ENCODE peak calls at places on chromosomes 2 and 18, in eight cellular contexts. One of them, this sample, is unnamed.

GRCh38 chr18:76252880-76253279 is 242.2 kb downstream of the ZNF516 start:
- DNase-seq in psoas muscle: no peak
- DNase-seq in activated T-cell treated with anti-CD3 and anti-CD28 coated beads, Interleukin-2, amount 50 U/mL, for 72 hours: peak
- DNase-seq in cardiac fibroblast: peak
- DNase-seq in Calu3: no peak
- DNase-seq in fibroblast of pulmonary artery: peak
- DNase-seq in posterior vena cava: no peak
- DNase-seq in coronary artery: no peak
- DNase-seq in this sample: no peak

GRCh38 chr2:201471732-201472395 is 20.3 kb downstream of the STRADB start:
- DNase-seq in psoas muscle: no peak
- DNase-seq in posterior vena cava: no peak
- DNase-seq in fibroblast of pulmonary artery: peak
- DNase-seq in activated T-cell treated with anti-CD3 and anti-CD28 coated beads, Interleukin-2, amount 50 U/mL, for 72 hours: no peak
- DNase-seq in coronary artery: no peak
- DNase-seq in cardiac fibroblast: peak
- DNase-seq in Calu3: no peak
- DNase-seq in this sample: no peak

GRCh38 chr18:8750954-8751415 is 45.6 kb downstream of the MTCL1 start:
- DNase-seq in psoas muscle: no peak
- DNase-seq in posterior vena cava: no peak
- DNase-seq in activated T-cell treated with anti-CD3 and anti-CD28 coated beads, Interleukin-2, amount 50 U/mL, for 72 hours: no peak
- DNase-seq in Calu3: no peak
- DNase-seq in cardiac fibroblast: peak
- DNase-seq in coronary artery: peak
- DNase-seq in fibroblast of pulmonary artery: peak
- DNase-seq in this sample: no peak

GRCh38 chr2:149908731-149909690 is 321.4 kb upstream of the MMADHC start:
- DNase-seq in Calu3: no peak
- DNase-seq in fibroblast of pulmonary artery: peak
- DNase-seq in activated T-cell treated with anti-CD3 and anti-CD28 coated beads, Interleukin-2, amount 50 U/mL, for 72 hours: no peak
- DNase-seq in cardiac fibroblast: peak
- DNase-seq in coronary artery: no peak
- DNase-seq in psoas muscle: no peak
- DNase-seq in posterior vena cava: no peak
- DNase-seq in this sample: no peak

GRCh38 chr2:481388-481787 is 193.5 kb upstream of the ALKAL2 start:
- DNase-seq in posterior vena cava: no peak
- DNase-seq in fibroblast of pulmonary artery: no peak
- DNase-seq in activated T-cell treated with anti-CD3 and anti-CD28 coated beads, Interleukin-2, amount 50 U/mL, for 72 hours: no peak
- DNase-seq in coronary artery: no peak
- DNase-seq in cardiac fibroblast: no peak
- DNase-seq in Calu3: no peak
- DNase-seq in psoas muscle: no peak
- DNase-seq in this sample: no peak

GRCh38 chr2:230012242-230012884 is 56.4 kb downstream of the SLC16A14 start:
- DNase-seq in activated T-cell treated with anti-CD3 and anti-CD28 coated beads, Interleukin-2, amount 50 U/mL, for 72 hours: no peak
- DNase-seq in Calu3: no peak
- DNase-seq in psoas muscle: no peak
- DNase-seq in cardiac fibroblast: no peak
- DNase-seq in fibroblast of pulmonary artery: peak
- DNase-seq in coronary artery: no peak
- DNase-seq in posterior vena cava: no peak
- DNase-seq in this sample: no peak

GRCh38 chr2:236773206-236773605 is 203.6 kb downstream of the ACKR3 start:
- DNase-seq in posterior vena cava: peak
- DNase-seq in activated T-cell treated with anti-CD3 and anti-CD28 coated beads, Interleukin-2, amount 50 U/mL, for 72 hours: no peak
- DNase-seq in fibroblast of pulmonary artery: no peak
- DNase-seq in coronary artery: no peak
- DNase-seq in psoas muscle: no peak
- DNase-seq in Calu3: no peak
- DNase-seq in cardiac fibroblast: no peak
- DNase-seq in this sample: no peak

GRCh38 chr2:12192762-12193161 is 446.3 kb downstream of the LPIN1 start:
- DNase-seq in psoas muscle: no peak
- DNase-seq in Calu3: no peak
- DNase-seq in activated T-cell treated with anti-CD3 and anti-CD28 coated beads, Interleukin-2, amount 50 U/mL, for 72 hours: no peak
- DNase-seq in cardiac fibroblast: peak
- DNase-seq in coronary artery: no peak
- DNase-seq in fibroblast of pulmonary artery: peak
- DNase-seq in posterior vena cava: no peak
- DNase-seq in this sample: no peak

GRCh38 chr2:172672114-172672513 is 63.5 kb upstream of the RAPGEF4 start:
- DNase-seq in psoas muscle: no peak
- DNase-seq in posterior vena cava: no peak
- DNase-seq in activated T-cell treated with anti-CD3 and anti-CD28 coated beads, Interleukin-2, amount 50 U/mL, for 72 hours: no peak
- DNase-seq in cardiac fibroblast: peak
- DNase-seq in coronary artery: no peak
- DNase-seq in fibroblast of pulmonary artery: no peak
- DNase-seq in Calu3: no peak
- DNase-seq in this sample: no peak

GRCh38 chr18:54675076-54675475 is 84.0 kb downstream of the DYNAP start:
- DNase-seq in cardiac fibroblast: no peak
- DNase-seq in Calu3: no peak
- DNase-seq in posterior vena cava: no peak
- DNase-seq in psoas muscle: no peak
- DNase-seq in fibroblast of pulmonary artery: no peak
- DNase-seq in coronary artery: no peak
- DNase-seq in activated T-cell treated with anti-CD3 and anti-CD28 coated beads, Interleukin-2, amount 50 U/mL, for 72 hours: no peak
- DNase-seq in this sample: no peak

GRCh38 chr2:62556082-62556481 is 50.1 kb upstream of the TMEM17 start:
- DNase-seq in psoas muscle: no peak
- DNase-seq in posterior vena cava: no peak
- DNase-seq in coronary artery: no peak
- DNase-seq in activated T-cell treated with anti-CD3 and anti-CD28 coated beads, Interleukin-2, amount 50 U/mL, for 72 hours: no peak
- DNase-seq in Calu3: no peak
- DNase-seq in fibroblast of pulmonary artery: no peak
- DNase-seq in cardiac fibroblast: no peak
- DNase-seq in this sample: no peak

GRCh38 chr2:2452961-2453360 is 121.9 kb upstream of the MYT1L start:
- DNase-seq in fibroblast of pulmonary artery: no peak
- DNase-seq in posterior vena cava: no peak
- DNase-seq in psoas muscle: no peak
- DNase-seq in activated T-cell treated with anti-CD3 and anti-CD28 coated beads, Interleukin-2, amount 50 U/mL, for 72 hours: no peak
- DNase-seq in cardiac fibroblast: no peak
- DNase-seq in Calu3: no peak
- DNase-seq in coronary artery: no peak
- DNase-seq in this sample: no peak

GRCh38 chr18:11498821-11499220 is 110.6 kb upstream of the SLC35G4 start:
- DNase-seq in coronary artery: no peak
- DNase-seq in activated T-cell treated with anti-CD3 and anti-CD28 coated beads, Interleukin-2, amount 50 U/mL, for 72 hours: no peak
- DNase-seq in psoas muscle: no peak
- DNase-seq in fibroblast of pulmonary artery: no peak
- DNase-seq in cardiac fibroblast: no peak
- DNase-seq in posterior vena cava: no peak
- DNase-seq in Calu3: no peak
- DNase-seq in this sample: no peak

GRCh38 chr18:76495435-76496199 is 575 bp upstream of the ZNF516 start:
- DNase-seq in Calu3: peak
- DNase-seq in psoas muscle: peak
- DNase-seq in coronary artery: no peak
- DNase-seq in activated T-cell treated with anti-CD3 and anti-CD28 coated beads, Interleukin-2, amount 50 U/mL, for 72 hours: peak
- DNase-seq in fibroblast of pulmonary artery: peak
- DNase-seq in cardiac fibroblast: peak
- DNase-seq in posterior vena cava: peak
- DNase-seq in this sample: peak

GRCh38 chr2:176187306-176188217 is 906 bp upstream of the HOXD1 start:
- DNase-seq in coronary artery: no peak
- DNase-seq in fibroblast of pulmonary artery: no peak
- DNase-seq in activated T-cell treated with anti-CD3 and anti-CD28 coated beads, Interleukin-2, amount 50 U/mL, for 72 hours: no peak
- DNase-seq in cardiac fibroblast: no peak
- DNase-seq in psoas muscle: no peak
- DNase-seq in Calu3: no peak
- DNase-seq in posterior vena cava: no peak
- DNase-seq in this sample: no peak

GRCh38 chr2:241760301-241760771 is 16.3 kb upstream of the GAL3ST2 start:
- DNase-seq in psoas muscle: peak
- DNase-seq in coronary artery: no peak
- DNase-seq in cardiac fibroblast: no peak
- DNase-seq in activated T-cell treated with anti-CD3 and anti-CD28 coated beads, Interleukin-2, amount 50 U/mL, for 72 hours: no peak
- DNase-seq in posterior vena cava: peak
- DNase-seq in fibroblast of pulmonary artery: no peak
- DNase-seq in Calu3: no peak
- DNase-seq in this sample: no peak

GRCh38 chr2:23215016-23215415 is 170.0 kb upstream of the KLHL29 start:
- DNase-seq in Calu3: no peak
- DNase-seq in psoas muscle: no peak
- DNase-seq in posterior vena cava: no peak
- DNase-seq in cardiac fibroblast: no peak
- DNase-seq in fibroblast of pulmonary artery: no peak
- DNase-seq in activated T-cell treated with anti-CD3 and anti-CD28 coated beads, Interleukin-2, amount 50 U/mL, for 72 hours: no peak
- DNase-seq in coronary artery: peak
- DNase-seq in this sample: no peak

GRCh38 chr18:79026491-79026890 is 42.7 kb upstream of the ATP9B start:
- DNase-seq in fibroblast of pulmonary artery: no peak
- DNase-seq in posterior vena cava: no peak
- DNase-seq in coronary artery: no peak
- DNase-seq in cardiac fibroblast: no peak
- DNase-seq in psoas muscle: no peak
- DNase-seq in activated T-cell treated with anti-CD3 and anti-CD28 coated beads, Interleukin-2, amount 50 U/mL, for 72 hours: no peak
- DNase-seq in Calu3: no peak
- DNase-seq in this sample: no peak

GRCh38 chr2:48219555-48220436 is 310.2 kb upstream of the STON1 start:
- DNase-seq in psoas muscle: no peak
- DNase-seq in posterior vena cava: no peak
- DNase-seq in Calu3: no peak
- DNase-seq in fibroblast of pulmonary artery: no peak
- DNase-seq in activated T-cell treated with anti-CD3 and anti-CD28 coated beads, Interleukin-2, amount 50 U/mL, for 72 hours: no peak
- DNase-seq in cardiac fibroblast: no peak
- DNase-seq in coronary artery: no peak
- DNase-seq in this sample: no peak

GRCh38 chr18:2709316-2709715 is 53.8 kb downstream of the SMCHD1 start:
- DNase-seq in psoas muscle: no peak
- DNase-seq in coronary artery: no peak
- DNase-seq in Calu3: no peak
- DNase-seq in activated T-cell treated with anti-CD3 and anti-CD28 coated beads, Interleukin-2, amount 50 U/mL, for 72 hours: no peak
- DNase-seq in cardiac fibroblast: peak
- DNase-seq in posterior vena cava: no peak
- DNase-seq in fibroblast of pulmonary artery: peak
- DNase-seq in this sample: no peak

GRCh38 chr2:43831438-43832294 is 7.0 kb downstream of the ABCG5 start:
- DNase-seq in psoas muscle: no peak
- DNase-seq in coronary artery: no peak
- DNase-seq in cardiac fibroblast: no peak
- DNase-seq in Calu3: peak
- DNase-seq in fibroblast of pulmonary artery: no peak
- DNase-seq in posterior vena cava: peak
- DNase-seq in activated T-cell treated with anti-CD3 and anti-CD28 coated beads, Interleukin-2, amount 50 U/mL, for 72 hours: no peak
- DNase-seq in this sample: no peak

GRCh38 chr2:241491549-241492173 is 16.7 kb downstream of the STK25 start:
- DNase-seq in fibroblast of pulmonary artery: no peak
- DNase-seq in Calu3: no peak
- DNase-seq in coronary artery: no peak
- DNase-seq in activated T-cell treated with anti-CD3 and anti-CD28 coated beads, Interleukin-2, amount 50 U/mL, for 72 hours: no peak
- DNase-seq in psoas muscle: no peak
- DNase-seq in posterior vena cava: no peak
- DNase-seq in cardiac fibroblast: no peak
- DNase-seq in this sample: no peak

GRCh38 chr2:26128176-26128575 is 44.7 kb upstream of the GAREM2 start:
- DNase-seq in cardiac fibroblast: no peak
- DNase-seq in posterior vena cava: no peak
- DNase-seq in psoas muscle: no peak
- DNase-seq in fibroblast of pulmonary artery: no peak
- DNase-seq in coronary artery: no peak
- DNase-seq in activated T-cell treated with anti-CD3 and anti-CD28 coated beads, Interleukin-2, amount 50 U/mL, for 72 hours: no peak
- DNase-seq in Calu3: no peak
- DNase-seq in this sample: no peak

GRCh38 chr2:227376911-227377396 is 2.2 kb downstream of the TM4SF20 start:
- DNase-seq in Calu3: no peak
- DNase-seq in fibroblast of pulmonary artery: peak
- DNase-seq in cardiac fibroblast: peak
- DNase-seq in psoas muscle: no peak
- DNase-seq in coronary artery: no peak
- DNase-seq in activated T-cell treated with anti-CD3 and anti-CD28 coated beads, Interleukin-2, amount 50 U/mL, for 72 hours: no peak
- DNase-seq in posterior vena cava: no peak
- DNase-seq in this sample: no peak

GRCh38 chr2:219215871-219216536 is 2.8 kb downstream of the ABCB6 start:
- DNase-seq in activated T-cell treated with anti-CD3 and anti-CD28 coated beads, Interleukin-2, amount 50 U/mL, for 72 hours: no peak
- DNase-seq in cardiac fibroblast: no peak
- DNase-seq in psoas muscle: no peak
- DNase-seq in fibroblast of pulmonary artery: no peak
- DNase-seq in coronary artery: no peak
- DNase-seq in posterior vena cava: peak
- DNase-seq in Calu3: no peak
- DNase-seq in this sample: no peak

GRCh38 chr18:6054443-6054842 is 159.1 kb upstream of the TMEM200C start:
- DNase-seq in psoas muscle: no peak
- DNase-seq in fibroblast of pulmonary artery: no peak
- DNase-seq in activated T-cell treated with anti-CD3 and anti-CD28 coated beads, Interleukin-2, amount 50 U/mL, for 72 hours: no peak
- DNase-seq in coronary artery: no peak
- DNase-seq in posterior vena cava: no peak
- DNase-seq in cardiac fibroblast: no peak
- DNase-seq in Calu3: no peak
- DNase-seq in this sample: no peak

GRCh38 chr2:176172748-176173586 is 15.5 kb upstream of the HOXD1 start:
- DNase-seq in posterior vena cava: no peak
- DNase-seq in Calu3: no peak
- DNase-seq in coronary artery: no peak
- DNase-seq in fibroblast of pulmonary artery: no peak
- DNase-seq in cardiac fibroblast: no peak
- DNase-seq in activated T-cell treated with anti-CD3 and anti-CD28 coated beads, Interleukin-2, amount 50 U/mL, for 72 hours: no peak
- DNase-seq in psoas muscle: no peak
- DNase-seq in this sample: no peak

GRCh38 chr2:67600472-67600871 is 203.3 kb downstream of the ETAA1 start:
- DNase-seq in fibroblast of pulmonary artery: peak
- DNase-seq in psoas muscle: no peak
- DNase-seq in activated T-cell treated with anti-CD3 and anti-CD28 coated beads, Interleukin-2, amount 50 U/mL, for 72 hours: no peak
- DNase-seq in posterior vena cava: no peak
- DNase-seq in coronary artery: no peak
- DNase-seq in cardiac fibroblast: peak
- DNase-seq in Calu3: peak
- DNase-seq in this sample: no peak

GRCh38 chr2:54572262-54572635 is 116.1 kb downstream of the SPTBN1 start:
- DNase-seq in cardiac fibroblast: peak
- DNase-seq in psoas muscle: no peak
- DNase-seq in coronary artery: no peak
- DNase-seq in fibroblast of pulmonary artery: peak
- DNase-seq in Calu3: peak
- DNase-seq in posterior vena cava: no peak
- DNase-seq in activated T-cell treated with anti-CD3 and anti-CD28 coated beads, Interleukin-2, amount 50 U/mL, for 72 hours: peak
- DNase-seq in this sample: no peak

GRCh38 chr2:46164581-46165301 is 132.5 kb upstream of the EPAS1 start:
- DNase-seq in activated T-cell treated with anti-CD3 and anti-CD28 coated beads, Interleukin-2, amount 50 U/mL, for 72 hours: no peak
- DNase-seq in posterior vena cava: peak
- DNase-seq in Calu3: peak
- DNase-seq in fibroblast of pulmonary artery: peak
- DNase-seq in cardiac fibroblast: peak
- DNase-seq in psoas muscle: peak
- DNase-seq in coronary artery: peak
- DNase-seq in this sample: no peak

GRCh38 chr2:188577231-188577630 is 285.6 kb downstream of the GULP1 start:
- DNase-seq in coronary artery: no peak
- DNase-seq in activated T-cell treated with anti-CD3 and anti-CD28 coated beads, Interleukin-2, amount 50 U/mL, for 72 hours: no peak
- DNase-seq in cardiac fibroblast: no peak
- DNase-seq in psoas muscle: no peak
- DNase-seq in posterior vena cava: no peak
- DNase-seq in fibroblast of pulmonary artery: no peak
- DNase-seq in Calu3: no peak
- DNase-seq in this sample: no peak

GRCh38 chr2:74391580-74392448 is 11.7 kb upstream of the DCTN1 start:
- DNase-seq in posterior vena cava: peak
- DNase-seq in psoas muscle: peak
- DNase-seq in fibroblast of pulmonary artery: peak
- DNase-seq in Calu3: peak
- DNase-seq in coronary artery: peak
- DNase-seq in activated T-cell treated with anti-CD3 and anti-CD28 coated beads, Interleukin-2, amount 50 U/mL, for 72 hours: peak
- DNase-seq in cardiac fibroblast: peak
- DNase-seq in this sample: peak

GRCh38 chr2:62151306-62151638 is 44.6 kb upstream of the B3GNT2 start:
- DNase-seq in posterior vena cava: no peak
- DNase-seq in coronary artery: no peak
- DNase-seq in activated T-cell treated with anti-CD3 and anti-CD28 coated beads, Interleukin-2, amount 50 U/mL, for 72 hours: no peak
- DNase-seq in cardiac fibroblast: no peak
- DNase-seq in psoas muscle: no peak
- DNase-seq in Calu3: no peak
- DNase-seq in fibroblast of pulmonary artery: no peak
- DNase-seq in this sample: no peak

GRCh38 chr2:25632396-25632795 is 41.0 kb downstream of the DTNB start:
- DNase-seq in Calu3: no peak
- DNase-seq in psoas muscle: no peak
- DNase-seq in activated T-cell treated with anti-CD3 and anti-CD28 coated beads, Interleukin-2, amount 50 U/mL, for 72 hours: no peak
- DNase-seq in fibroblast of pulmonary artery: no peak
- DNase-seq in posterior vena cava: no peak
- DNase-seq in coronary artery: no peak
- DNase-seq in cardiac fibroblast: no peak
- DNase-seq in this sample: no peak